ENCODE peak calls at places on chromosome 16, in five cellular contexts. N is gastrocnemius medialis, T is lower lobe of right lung, Z is NCI-H146, P is uterus. J is an unnamed sample.

GRCh38 chr16:1902547-1903219 is 15.5 kb downstream of the HS3ST6 start:
- DNase-seq in N (no peak), T (no peak), Z (no peak), P (no peak), J (no peak)

GRCh38 chr16:69443809-69444611 is 19.6 kb downstream of the CYB5B start:
- DNase-seq in P (peak; percentile 51), T (no peak), Z (no peak), N (no peak), J (peak; percentile 14)

GRCh38 chr16:30183236-30183960 is at the start of gene CORO1A:
- DNase-seq in N (peak; percentile 72), P (peak; percentile 79), T (peak; percentile 91), Z (peak; percentile 82), J (peak; percentile 56)

GRCh38 chr16:54594646-54595381 is 308.2 kb upstream of the IRX3 start:
- DNase-seq in P (no peak), T (no peak), N (no peak), Z (no peak), J (no peak)

GRCh38 chr16:66968847-66969246 is 7.8 kb downstream of the CES3 start:
- DNase-seq in T (no peak), Z (no peak), P (no peak), N (no peak), J (no peak)

GRCh38 chr16:11201498-11202259 is 54.3 kb downstream of the SOCS1 start:
- DNase-seq in Z (no peak), T (no peak), P (no peak), N (no peak), J (no peak)

GRCh38 chr16:66741971-66742396 is 9.4 kb downstream of the DYNC1LI2 start:
- DNase-seq in T (no peak), N (no peak), P (no peak), Z (no peak), J (no peak)

GRCh38 chr16:87541004-87541881 is 48.4 kb upstream of the ZCCHC14 start:
- DNase-seq in N (no peak), T (no peak), Z (peak; percentile 23), P (no peak), J (no peak)

GRCh38 chr16:86978445-86979030 is 338.7 kb downstream of the C16orf95 start:
- DNase-seq in N (no peak), P (no peak), Z (no peak), T (peak; percentile 30), J (no peak)

GRCh38 chr16:64910351-64910750 is 211.5 kb downstream of the CDH11 start:
- DNase-seq in N (no peak), T (no peak), P (no peak), Z (no peak), J (no peak)

GRCh38 chr16:22688463-22688862 is 125.5 kb upstream of the HS3ST2 start:
- DNase-seq in Z (no peak), T (no peak), N (no peak), P (no peak), J (no peak)

GRCh38 chr16:67560827-67561342 is 1.4 kb upstream of the CTCF start:
- DNase-seq in N (no peak), Z (no peak), T (peak; percentile 21), P (no peak), J (no peak)

GRCh38 chr16:82092711-82093110 is 57.7 kb downstream of the HSD17B2 start:
- DNase-seq in T (no peak), Z (no peak), N (no peak), P (no peak), J (no peak)

GRCh38 chr16:1613728-1614225 is 1.6 kb downstream of the CRAMP1 start:
- DNase-seq in Z (no peak), T (no peak), P (peak; percentile 27), N (no peak), J (no peak)

GRCh38 chr16:88317619-88317977 is 65.2 kb upstream of the ZNF469 start:
- DNase-seq in P (peak; percentile 73), T (no peak), Z (no peak), N (no peak), J (no peak)

GRCh38 chr16:87416826-87417471 is 24.8 kb downstream of the MAP1LC3B start:
- DNase-seq in N (no peak), Z (no peak), T (no peak), P (peak; percentile 56), J (peak; percentile 69)

GRCh38 chr16:57886427-57886826 is 84.1 kb upstream of the KIFC3 start:
- DNase-seq in Z (no peak), P (no peak), N (no peak), T (no peak), J (no peak)

GRCh38 chr16:85659336-85659735 is 29.4 kb downstream of the GINS2 start:
- DNase-seq in T (peak; percentile 4), P (no peak), N (no peak), Z (no peak), J (no peak)

GRCh38 chr16:67034478-67034877 is 5.5 kb downstream of the CBFB start:
- DNase-seq in Z (no peak), N (no peak), P (no peak), T (no peak), J (no peak)

GRCh38 chr16:73955255-73955654 is 341.4 kb upstream of the PSMD7 start:
- DNase-seq in P (no peak), N (no peak), T (no peak), Z (no peak), J (no peak)

GRCh38 chr16:3735541-3735940 is 18.2 kb upstream of the TRAP1 start:
- DNase-seq in Z (no peak), T (no peak), P (no peak), N (no peak), J (no peak)

GRCh38 chr16:50991006-50991405 is 160.1 kb downstream of the SALL1 start:
- DNase-seq in Z (no peak), P (no peak), N (no peak), T (no peak), J (no peak)

GRCh38 chr16:12062343-12063003 is 85.9 kb downstream of the SNX29 start:
- DNase-seq in T (peak; percentile 90), P (peak; percentile 76), Z (no peak), N (peak; percentile 71), J (peak; percentile 33)

GRCh38 chr16:50948268-50948667 is 202.8 kb downstream of the SALL1 start:
- DNase-seq in N (no peak), Z (no peak), P (no peak), T (no peak), J (no peak)

GRCh38 chr16:27414803-27415431 is 12.9 kb downstream of the IL21R start:
- DNase-seq in P (no peak), N (no peak), Z (no peak), T (no peak), J (no peak)

GRCh38 chr16:48441863-48442279 is 56.7 kb upstream of the SIAH1 start:
- DNase-seq in T (no peak), P (no peak), Z (peak; percentile 79), N (no peak), J (no peak)

GRCh38 chr16:28291651-28292626 is at the start of gene SBK1:
- DNase-seq in N (peak; percentile 28), T (peak; percentile 81), Z (peak; percentile 91), P (peak; percentile 48), J (peak; percentile 13)

GRCh38 chr16:87956771-87957279 is 5.6 kb downstream of the BANP start:
- DNase-seq in P (no peak), Z (no peak), T (no peak), N (no peak), J (peak; percentile 78)

GRCh38 chr16:84518804-84519341 is 14.4 kb upstream of the MEAK7 start:
- DNase-seq in Z (peak; percentile 74), P (no peak), N (no peak), T (peak; percentile 37), J (no peak)